ENCODE peak calls at places on chromosomes 16 and 17, in four cellular contexts. D is upper lobe of right lung; E is naive thymus-derived CD4-positive, alpha-beta T cell; K is CD8-positive, alpha-beta T cell. Z is an unnamed sample.

GRCh38 chr16:50259334-50260205 is 6.8 kb upstream of the ADCY7 start:
- DNase-seq in D (peak), E (no peak), K (no peak), Z (no peak)

GRCh38 chr17:6494239-6494941 is 50.1 kb downstream of the PIMREG start:
- DNase-seq in D (peak), E (no peak), K (no peak), Z (no peak)

GRCh38 chr16:7381671-7382070 is 49.0 kb downstream of the RBFOX1 start:
- DNase-seq in D (no peak), E (no peak), K (no peak), Z (no peak)

GRCh38 chr16:80924372-80924978 is 82.2 kb downstream of the CMC2 start:
- DNase-seq in D (no peak), E (no peak), K (peak), Z (no peak)

GRCh38 chr16:10028644-10029043 is 153.6 kb downstream of the GRIN2A start:
- DNase-seq in D (no peak), E (no peak), K (no peak), Z (no peak)

GRCh38 chr17:55398689-55399088 is 22.9 kb downstream of the MMD start:
- DNase-seq in D (no peak), E (no peak), K (no peak), Z (no peak)

GRCh38 chr17:34633351-34633750 is 54.0 kb downstream of the TMEM132E start:
- DNase-seq in D (peak), E (no peak), K (no peak), Z (no peak)

GRCh38 chr17:53472586-53472985 is 350.1 kb upstream of the KIF2B start:
- DNase-seq in D (no peak), E (no peak), K (no peak), Z (no peak)

GRCh38 chr16:14186007-14186953 is 115.2 kb downstream of the MRTFB start:
- DNase-seq in D (no peak), E (no peak), K (no peak), Z (no peak)

GRCh38 chr16:11955713-11956123 is 9.3 kb upstream of the TNFRSF17 start:
- DNase-seq in D (no peak), E (no peak), K (no peak), Z (no peak)

GRCh38 chr16:1042776-1043349 is 29.7 kb upstream of the SSTR5 start:
- DNase-seq in D (no peak), E (no peak), K (no peak), Z (no peak)

GRCh38 chr17:1562178-1562643 is 381 bp downstream of the PITPNA start:
- DNase-seq in D (peak), E (no peak), K (peak), Z (no peak)

GRCh38 chr16:12573730-12574383 is 229.8 kb downstream of the CPPED1 start:
- DNase-seq in D (no peak), E (no peak), K (peak), Z (peak)

GRCh38 chr17:79024901-79025737 is 1.1 kb downstream of the C1QTNF1 start:
- DNase-seq in D (peak), E (no peak), K (no peak), Z (no peak)

DNA sequence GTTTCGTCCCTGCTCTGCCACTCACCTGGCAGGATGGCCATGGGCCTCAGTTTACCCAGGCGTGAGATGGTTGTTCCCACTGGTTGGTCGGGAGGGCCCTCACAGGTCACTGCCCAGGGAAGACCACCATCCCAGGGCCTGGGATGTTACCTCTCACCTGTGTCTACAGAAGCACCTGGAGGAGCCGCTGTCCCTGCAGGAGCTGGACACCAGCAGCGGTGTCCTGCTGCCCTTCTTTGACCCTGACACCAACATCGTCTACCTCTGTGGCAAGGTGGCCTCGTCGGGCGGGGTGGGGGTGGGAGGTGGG is 4.1 kb downstream of the CORO1A start:
- DNase-seq in D (no peak), E (no peak), K (no peak), Z (no peak)
- H3K4me3 ChIP-seq in D (peak), E (peak), K (peak), Z (no peak)

GRCh38 chr16:67164599-67165061 is at the start of gene HSF4:
- DNase-seq in D (peak), E (no peak), K (no peak), Z (no peak)
- H3K4me3 ChIP-seq in D (peak), E (peak), K (peak), Z (peak)

GRCh38 chr17:7579001-7579838 is at the start of gene CD68:
- DNase-seq in D (peak), E (no peak), K (peak), Z (peak)
- H3K4me3 ChIP-seq in D (peak), E (no peak), K (no peak), Z (no peak)

GRCh38 chr17:44188757-44189403 is 2.1 kb downstream of the TMUB2 start:
- DNase-seq in D (no peak), E (no peak), K (no peak), Z (no peak)
- H3K4me3 ChIP-seq in D (no peak), E (no peak), K (no peak), Z (no peak)

GRCh38 chr17:14305785-14306496 is 5.1 kb downstream of the HS3ST3B1 start:
- DNase-seq in D (no peak), E (no peak), K (no peak), Z (no peak)

GRCh38 chr17:14306602-14307001 is 5.7 kb downstream of the HS3ST3B1 start:
- DNase-seq in D (no peak), E (no peak), K (no peak), Z (no peak)

GRCh38 chr17:14308636-14308964 is 7.7 kb downstream of the HS3ST3B1 start:
- DNase-seq in D (no peak), E (no peak), K (no peak), Z (no peak)

GRCh38 chr17:14308965-14309879 is 8.3 kb downstream of the HS3ST3B1 start:
- DNase-seq in D (peak), E (peak), K (peak), Z (no peak)

GRCh38 chr17:14307560-14308024 is 6.7 kb downstream of the HS3ST3B1 start:
- DNase-seq in D (no peak), E (no peak), K (no peak), Z (no peak)
- H3K4me3 ChIP-seq in D (no peak), E (no peak), K (no peak), Z (no peak)

Z was measured in LNCaP clone FGC.